ENCODE peak calls at places on chromosomes 3 and 15, in six cellular contexts. W, A, I, M, S and T are unnamed samples. For H3K27me3, the result is how much of the 10 kb centered on the place peaks cover.

GRCh38 chr3:10417849-10418248 is 87.5 kb downstream of the ATP2B2 start:
- DNase-seq in I (no peak), W (no peak), M (peak), A (no peak), S (no peak), T (no peak)

GRCh38 chr3:72930754-72931153 is 42.9 kb downstream of the GXYLT2 start:
- DNase-seq in A (no peak), W (no peak), S (no peak), I (no peak), M (no peak), T (no peak)

GRCh38 chr3:19815805-19816204 is 118.2 kb downstream of the EFHB start:
- DNase-seq in A (no peak), I (no peak), W (no peak), S (no peak), M (no peak), T (no peak)

GRCh38 chr15:67927501-67928156 is 87.8 kb upstream of the RNU6-1 start:
- DNase-seq in A (peak), W (no peak), S (no peak), M (no peak), I (peak), T (no peak)

GRCh38 chr15:89096664-89097063 is 8.4 kb downstream of the ABHD2 start:
- DNase-seq in M (no peak), A (no peak), W (no peak), I (no peak), S (no peak), T (no peak)

GRCh38 chr3:14477311-14477935 is 62.7 kb downstream of the GRIP2 start:
- DNase-seq in A (no peak), W (no peak), M (no peak), S (no peak), I (no peak), T (peak)

GRCh38 chr3:173589116-173589515 is 191.6 kb downstream of the NLGN1 start:
- DNase-seq in A (no peak), S (no peak), W (no peak), M (no peak), I (no peak), T (no peak)

GRCh38 chr15:100043069-100043641 is 298.6 kb downstream of the ADAMTS17 start:
- DNase-seq in I (no peak), S (peak), W (peak), M (peak), A (no peak), T (peak)

GRCh38 chr3:312170-312569 is 115.6 kb downstream of the CHL1 start:
- DNase-seq in W (no peak), M (no peak), A (no peak), S (no peak), I (no peak), T (no peak)

GRCh38 chr15:49855917-49856637 is 235.2 kb downstream of the DTWD1 start:
- DNase-seq in I (no peak), S (no peak), M (no peak), A (no peak), W (no peak), T (no peak)

GRCh38 chr15:43749690-43750345 is 3.6 kb downstream of the PDIA3 start:
- DNase-seq in M (no peak), S (no peak), A (no peak), I (no peak), W (no peak), T (no peak)

GRCh38 chr3:57756022-57756527 is at the start of gene SLMAP:
- DNase-seq in A (peak), W (peak), M (peak), S (peak), I (peak), T (peak)

GRCh38 chr3:151976211-151977050 is 103.0 kb downstream of the SUCNR1 start:
- DNase-seq in S (no peak), M (peak), W (peak), I (no peak), A (no peak), T (no peak)

GRCh38 chr3:139134678-139135372 is 90.1 kb upstream of the PRR23C start:
- DNase-seq in I (no peak), W (peak), S (no peak), A (no peak), M (no peak), T (no peak)

GRCh38 chr3:46948830-46949671 is 27.5 kb downstream of the CCDC12 start:
- DNase-seq in I (peak), A (peak), S (no peak), M (no peak), W (no peak), T (no peak)

GRCh38 chr3:126307083-126307482 is 50.1 kb downstream of the KLF15 start:
- DNase-seq in A (no peak), M (no peak), S (no peak), I (no peak), W (no peak), T (no peak)

GRCh38 chr15:58771621-58772235 is 626 bp downstream of the MINDY2 start:
- DNase-seq in S (peak), I (peak), M (no peak), W (peak), A (peak), T (peak)

GRCh38 chr3:172260381-172260780 is 187.9 kb downstream of the GHSR start:
- DNase-seq in S (no peak), A (no peak), M (no peak), I (no peak), W (peak), T (no peak)

GRCh38 chr3:37139567-37140052 is 34.8 kb downstream of the LRRFIP2 start:
- DNase-seq in W (no peak), S (no peak), I (no peak), A (no peak), M (no peak), T (no peak)

GRCh38 chr3:195823998-195824397 is 12.3 kb upstream of the MUC4 start:
- DNase-seq in A (no peak), I (no peak), W (peak), S (peak), M (no peak), T (no peak)

GRCh38 chr3:41768363-41768762 is 193.5 kb downstream of the ULK4 start:
- DNase-seq in S (no peak), M (no peak), I (no peak), W (peak), A (no peak), T (no peak)

GRCh38 chr3:149414557-149415231 is 37.2 kb upstream of the TM4SF1 start:
- DNase-seq in S (no peak), M (no peak), A (no peak), I (no peak), W (no peak), T (no peak)

GRCh38 chr15:29612701-29613100 is 209.6 kb downstream of the TJP1 start:
- DNase-seq in W (no peak), A (no peak), S (no peak), I (no peak), M (no peak), T (no peak)

GRCh38 chr3:145936986-145937385 is 224.0 kb downstream of the PLOD2 start:
- DNase-seq in M (no peak), A (no peak), I (no peak), W (peak), S (no peak), T (no peak)

GRCh38 chr3:110343376-110343775 is 728.2 kb upstream of the NECTIN3 start:
- DNase-seq in S (no peak), W (peak), I (no peak), A (no peak), M (peak), T (no peak)

GRCh38 chr3:48344867-48345507 is 11.5 kb upstream of the SPINK8 start:
- DNase-seq in S (no peak), A (no peak), I (no peak), W (no peak), M (no peak), T (no peak)

GRCh38 chr15:34336947-34337556 is 529 bp downstream of the SLC12A6 start:
- DNase-seq in W (peak), A (no peak), I (no peak), S (no peak), M (no peak), T (no peak)
- H3K27me3 ChIP-seq in W (under half), A (under half), I (under half), S (under half), M (under half), T (under half)

GRCh38 chr3:52205727-52206372 is 7.9 kb downstream of the ALAS1 start:
- DNase-seq in M (no peak), I (no peak), W (peak), S (no peak), A (no peak), T (no peak)
- H3K27ac ChIP-seq in M (no peak), I (no peak), W (no peak), S (no peak), A (no peak), T (no peak)

GRCh38 chr15:74218172-74218885 is 15.7 kb upstream of the STRA6 start:
- DNase-seq in M (no peak), I (no peak), S (no peak), A (no peak), W (no peak), T (no peak)

GRCh38 chr15:74222231-74222511 is 14.0 kb upstream of the CCDC33 start:
- DNase-seq in I (no peak), M (no peak), W (no peak), A (no peak), S (no peak), T (no peak)

GRCh38 chr15:74220475-74221248 is 15.5 kb upstream of the CCDC33 start:
- DNase-seq in M (no peak), A (no peak), S (no peak), W (no peak), I (no peak), T (no peak)

GRCh38 chr15:74222705-74223104 is 13.4 kb upstream of the CCDC33 start:
- DNase-seq in M (no peak), W (no peak), A (no peak), I (no peak), S (no peak), T (no peak)

GRCh38 chr15:74221399-74222230 is 14.5 kb upstream of the CCDC33 start:
- DNase-seq in W (no peak), I (no peak), M (no peak), S (no peak), A (no peak), T (no peak)
- H3K27me3 ChIP-seq in W (under half), I (under half), M (under half), S (under half), A (under half), T (under half)

GRCh38 chr3:34008191-34008590 is 209.8 kb downstream of the PDCD6IP start:
- DNase-seq in S (no peak), A (no peak), M (no peak), W (no peak), I (no peak), T (no peak)
- H3K27ac ChIP-seq in S (no peak), A (no peak), M (no peak), W (no peak), I (no peak), T (no peak)

GRCh38 chr15:48472756-48473155 is 141.5 kb downstream of the DUT start:
- DNase-seq in S (no peak), M (no peak), I (no peak), W (peak), A (no peak), T (no peak)
- H3K27me3 ChIP-seq in S (under half), M (under half), I (under half), W (under half), A (under half), T (under half)

GRCh38 chr3:29331035-29331434 is 50.2 kb downstream of the RBMS3 start:
- DNase-seq in S (no peak), A (no peak), W (no peak), M (no peak), I (no peak), T (no peak)
- H3K27ac ChIP-seq in S (peak), A (no peak), W (peak), M (no peak), I (peak), T (peak)

GRCh38 chr3:99875573-99875924 is 57.9 kb downstream of the CMSS1 start:
- DNase-seq in I (no peak), A (no peak), W (peak), S (no peak), M (no peak), T (no peak)
- H3K27me3 ChIP-seq in I (under half), A (under half), W (under half), S (under half), M (under half), T (under half)

DNA sequence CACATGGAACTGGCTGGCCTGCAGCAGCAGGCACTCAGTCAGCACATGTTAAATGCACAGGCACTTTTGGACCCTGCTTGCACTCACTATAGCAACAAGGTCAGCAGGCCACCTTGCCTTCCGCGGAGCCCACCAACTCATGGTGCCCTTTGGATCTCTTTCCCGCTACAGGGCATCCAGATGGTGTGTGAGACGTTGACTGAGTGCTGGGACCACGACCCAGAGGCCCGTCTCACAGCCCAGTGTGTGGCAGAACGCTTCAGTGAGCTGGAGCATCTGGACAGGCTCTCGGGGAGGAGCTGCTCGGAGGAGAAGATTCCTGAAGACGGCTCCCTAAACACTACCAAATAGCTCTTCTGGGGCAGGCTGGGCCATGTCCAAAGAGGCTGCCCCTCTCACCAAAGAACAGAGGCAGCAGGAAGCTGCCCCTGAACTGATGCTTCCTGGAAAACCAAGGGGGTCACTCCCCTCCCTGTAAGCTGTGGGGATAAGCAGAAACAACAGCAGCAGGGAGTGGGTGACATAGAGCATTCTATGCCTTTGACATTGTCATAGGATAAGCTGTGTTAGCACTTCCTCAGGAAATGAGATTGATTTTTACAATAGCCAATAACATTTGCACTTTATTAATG is 85.0 kb downstream of the TGFBR2 start:
- DNase-seq in S (no peak), A (no peak), M (no peak), I (no peak), W (no peak), T (no peak)
- H3K27ac ChIP-seq in S (peak), A (peak), M (no peak), I (peak), W (no peak), T (no peak)

GRCh38 chr3:43537206-43537605 is 84.6 kb downstream of the ANO10 start:
- DNase-seq in W (no peak), S (no peak), I (no peak), A (no peak), M (no peak), T (no peak)

GRCh38 chr3:43528498-43529099 is 93.2 kb downstream of the ANO10 start:
- DNase-seq in A (no peak), W (no peak), S (no peak), M (no peak), I (no peak), T (no peak)

GRCh38 chr3:43534676-43535075 is 87.1 kb downstream of the ANO10 start:
- DNase-seq in A (no peak), W (peak), M (no peak), I (no peak), S (no peak), T (no peak)

GRCh38 chr3:43531835-43532234 is 90.0 kb downstream of the ANO10 start:
- DNase-seq in M (no peak), W (peak), I (no peak), A (no peak), S (no peak), T (no peak)

GRCh38 chr3:43533009-43533408 is 88.8 kb downstream of the ANO10 start:
- DNase-seq in M (no peak), I (no peak), A (no peak), W (no peak), S (no peak), T (no peak)
- H3K27me3 ChIP-seq in M (under half), I (under half), A (under half), W (under half), S (under half), T (under half)

DNA sequence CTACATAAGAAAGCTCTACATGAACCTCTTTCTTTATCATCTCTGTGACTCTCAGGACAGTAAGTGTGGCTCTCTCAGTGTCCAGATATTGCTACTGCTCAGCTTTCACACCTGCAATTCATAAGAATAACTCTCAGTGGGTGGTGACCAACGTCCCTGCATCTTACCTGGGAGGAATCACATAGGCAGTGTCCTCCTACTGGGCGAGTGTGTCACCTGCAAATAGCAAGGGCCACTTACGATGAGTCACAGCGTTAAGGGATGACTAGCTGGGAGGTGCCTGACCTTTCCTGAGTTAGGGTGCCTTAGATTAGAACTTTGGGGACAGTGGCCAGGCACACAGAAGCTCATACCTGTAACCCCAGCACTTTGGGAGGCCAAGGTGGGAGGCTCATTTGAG is 90.8 kb upstream of the C3orf80 start:
- DNase-seq in W (no peak), S (no peak), M (peak), A (no peak), I (no peak), T (no peak)
- H3K27ac ChIP-seq in W (no peak), S (no peak), M (peak), A (no peak), I (no peak), T (no peak)